ENCODE peak calls at places on chromosomes 6 and 20, in six cellular contexts. S, B, Q, F, U and V are unnamed samples.

GRCh38 chr6:127111526-127111925 is 6.9 kb upstream of the RSPO3 start:
- DNase-seq in S (no peak), B (no peak), Q (no peak), F (no peak), U (no peak), V (no peak)

GRCh38 chr6:128932061-128932460 is 49.1 kb downstream of the LAMA2 start:
- DNase-seq in S (no peak), B (no peak), Q (no peak), F (no peak), U (no peak), V (no peak)

GRCh38 chr6:51608383-51608782 is 479.0 kb downstream of the PKHD1 start:
- DNase-seq in S (no peak), B (no peak), Q (no peak), F (no peak), U (no peak), V (no peak)

GRCh38 chr20:59390437-59390836 is 90.0 kb downstream of the EDN3 start:
- DNase-seq in S (no peak), B (no peak), Q (no peak), F (no peak), U (no peak), V (no peak)

GRCh38 chr6:119158057-119158848 is 79.8 kb upstream of the FAM184A start:
- DNase-seq in S (no peak), B (no peak), Q (no peak), F (no peak), U (no peak), V (no peak)

GRCh38 chr6:53544050-53544499 is 826 bp downstream of the GCLC start:
- DNase-seq in S (no peak), B (no peak), Q (no peak), F (peak), U (no peak), V (no peak)

GRCh38 chr6:7765575-7766325 is 39.9 kb downstream of the BMP6 start:
- DNase-seq in S (no peak), B (no peak), Q (no peak), F (no peak), U (no peak), V (no peak)

GRCh38 chr20:8972963-8973362 is 95.9 kb upstream of the PLCB4 start:
- DNase-seq in S (no peak), B (no peak), Q (peak), F (no peak), U (no peak), V (no peak)

GRCh38 chr6:39102821-39103136 is 12.2 kb downstream of the SAYSD1 start:
- DNase-seq in S (no peak), B (no peak), Q (no peak), F (no peak), U (no peak), V (no peak)

GRCh38 chr6:402901-403658 is 11.5 kb downstream of the IRF4 start:
- DNase-seq in S (no peak), B (no peak), Q (no peak), F (no peak), U (no peak), V (no peak)

GRCh38 chr6:74447013-74447412 is 751.0 kb downstream of the CD109 start:
- DNase-seq in S (no peak), B (peak), Q (no peak), F (no peak), U (peak), V (no peak)

GRCh38 chr6:143368426-143368825 is 82.1 kb downstream of the ADAT2 start:
- DNase-seq in S (no peak), B (no peak), Q (no peak), F (peak), U (peak), V (peak)

GRCh38 chr20:23129891-23130621 is 43.9 kb upstream of the CD93 start:
- DNase-seq in S (no peak), B (no peak), Q (no peak), F (no peak), U (no peak), V (no peak)

GRCh38 chr20:34129518-34130162 is 17.6 kb upstream of the EIF2S2 start:
- DNase-seq in S (peak), B (peak), Q (peak), F (peak), U (peak), V (peak)

GRCh38 chr6:136920858-136921520 is 1.1 kb upstream of the SLC35D3 start:
- DNase-seq in S (no peak), B (peak), Q (peak), F (no peak), U (no peak), V (peak)

GRCh38 chr6:134480593-134480992 is 162.7 kb upstream of the SGK1 start:
- DNase-seq in S (no peak), B (no peak), Q (peak), F (no peak), U (no peak), V (no peak)

GRCh38 chr20:46334423-46334978 is 26.2 kb upstream of the CDH22 start:
- DNase-seq in S (no peak), B (no peak), Q (no peak), F (no peak), U (no peak), V (no peak)

GRCh38 chr6:134550604-134551003 is 232.7 kb upstream of the SGK1 start:
- DNase-seq in S (no peak), B (peak), Q (peak), F (no peak), U (no peak), V (no peak)

GRCh38 chr20:3846378-3846739 is 275 bp upstream of the MAVS start:
- DNase-seq in S (no peak), B (no peak), Q (no peak), F (no peak), U (no peak), V (no peak)

GRCh38 chr20:17339000-17339399 is 112.2 kb downstream of the PCSK2 start:
- DNase-seq in S (no peak), B (no peak), Q (no peak), F (no peak), U (no peak), V (no peak)

GRCh38 chr6:163820745-163821456 is 406.4 kb downstream of the QKI start:
- DNase-seq in S (no peak), B (no peak), Q (no peak), F (no peak), U (no peak), V (no peak)

GRCh38 chr20:33999025-33999629 is 5.4 kb downstream of the RALY start:
- DNase-seq in S (no peak), B (no peak), Q (no peak), F (no peak), U (no peak), V (no peak)

GRCh38 chr6:129875610-129876515 is 14.7 kb upstream of the TMEM244 start:
- DNase-seq in S (no peak), B (no peak), Q (no peak), F (no peak), U (peak), V (no peak)

GRCh38 chr20:24952376-24953203 is 3.5 kb downstream of the CST7 start:
- DNase-seq in S (no peak), B (no peak), Q (no peak), F (no peak), U (no peak), V (no peak)

GRCh38 chr20:5504061-5504739 is 187.4 kb upstream of the PROKR2 start:
- DNase-seq in S (peak), B (no peak), Q (peak), F (peak), U (no peak), V (peak)

GRCh38 chr6:84017709-84018452 is 15.7 kb upstream of the MRAP2 start:
- DNase-seq in S (no peak), B (no peak), Q (no peak), F (no peak), U (no peak), V (no peak)

GRCh38 chr6:28729501-28730402 is 194.0 kb downstream of the TRIM27 start:
- DNase-seq in S (no peak), B (no peak), Q (no peak), F (no peak), U (no peak), V (peak)

GRCh38 chr6:27505209-27506027 is 32.5 kb upstream of the ZNF184 start:
- DNase-seq in S (peak), B (peak), Q (peak), F (peak), U (peak), V (peak)

GRCh38 chr6:56220078-56220477 is 27.3 kb downstream of the COL21A1 start:
- DNase-seq in S (no peak), B (no peak), Q (no peak), F (no peak), U (no peak), V (no peak)

GRCh38 chr20:53227523-53227922 is 255.4 kb downstream of the TSHZ2 start:
- DNase-seq in S (no peak), B (no peak), Q (no peak), F (no peak), U (no peak), V (no peak)

GRCh38 chr6:130515306-130515705 is 149.5 kb downstream of the TMEM200A start:
- DNase-seq in S (no peak), B (no peak), Q (no peak), F (no peak), U (no peak), V (no peak)

GRCh38 chr20:10370091-10370887 is 63.7 kb downstream of the MKKS start:
- DNase-seq in S (peak), B (peak), Q (no peak), F (no peak), U (no peak), V (no peak)

GRCh38 chr6:96015321-96015790 is 418 bp upstream of the FUT9 start:
- DNase-seq in S (no peak), B (no peak), Q (no peak), F (no peak), U (no peak), V (no peak)

GRCh38 chr6:63644668-63645326 is 9.2 kb downstream of the PHF3 start:
- DNase-seq in S (no peak), B (no peak), Q (peak), F (no peak), U (no peak), V (no peak)

GRCh38 chr6:165013701-165014100 is 295.7 kb downstream of the C6orf118 start:
- DNase-seq in S (no peak), B (no peak), Q (no peak), F (no peak), U (no peak), V (no peak)

GRCh38 chr6:165008971-165009370 is 300.4 kb downstream of the C6orf118 start:
- DNase-seq in S (no peak), B (no peak), Q (no peak), F (no peak), U (no peak), V (no peak)

GRCh38 chr6:165010556-165011535 is 298.6 kb downstream of the C6orf118 start:
- DNase-seq in S (no peak), B (no peak), Q (no peak), F (no peak), U (no peak), V (no peak)
- TF ChIP-seq MYC in S (no peak), B (no peak), Q (no peak), F (no peak), U (no peak), V (no peak)

GRCh38 chr20:20173269-20173668 is 120.9 kb downstream of the CFAP61 start:
- DNase-seq in S (no peak), B (no peak), Q (no peak), F (no peak), U (no peak), V (no peak)
- TF ChIP-seq POLR2A in S (no peak), B (no peak), Q (no peak), F (no peak), U (no peak), V (no peak)

GRCh38 chr6:12844284-12845223 is 128.0 kb downstream of the PHACTR1 start:
- DNase-seq in S (peak), B (peak), Q (peak), F (peak), U (no peak), V (peak)
- TF ChIP-seq MAX in S (no peak), B (no peak), Q (no peak), F (no peak), U (no peak), V (no peak)

DNA sequence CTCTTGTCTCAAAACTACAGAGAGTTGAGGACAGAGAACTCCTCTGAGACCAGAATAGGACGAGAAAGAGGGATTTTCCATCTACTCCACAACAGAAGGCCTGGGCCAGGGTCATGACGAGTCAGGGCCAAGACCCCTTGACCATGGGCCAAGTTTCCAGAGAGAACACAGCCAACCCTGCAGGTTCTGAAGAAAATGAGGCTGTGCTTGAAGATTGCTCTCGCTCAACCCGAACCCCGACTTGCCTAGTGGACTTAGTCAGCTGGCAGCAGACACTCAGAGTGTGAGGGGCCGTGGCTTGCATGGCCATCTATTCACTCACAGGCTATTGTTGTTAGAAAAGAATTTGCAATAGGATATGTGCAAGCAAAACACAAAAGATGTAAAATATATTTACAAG is 54.5 kb downstream of the TMEM242 start:
- DNase-seq in S (no peak), B (no peak), Q (no peak), F (no peak), U (no peak), V (no peak)
- TF ChIP-seq MYC in S (no peak), B (no peak), Q (no peak), F (no peak), U (no peak), V (no peak)

GRCh38 chr6:150865406-150866146 is at the start of gene MTHFD1L:
- DNase-seq in S (peak), B (peak), Q (peak), F (peak), U (no peak), V (peak)
- TF ChIP-seq POLR2A in S (peak), B (peak), Q (peak), F (no peak), U (peak), V (no peak)

DNA sequence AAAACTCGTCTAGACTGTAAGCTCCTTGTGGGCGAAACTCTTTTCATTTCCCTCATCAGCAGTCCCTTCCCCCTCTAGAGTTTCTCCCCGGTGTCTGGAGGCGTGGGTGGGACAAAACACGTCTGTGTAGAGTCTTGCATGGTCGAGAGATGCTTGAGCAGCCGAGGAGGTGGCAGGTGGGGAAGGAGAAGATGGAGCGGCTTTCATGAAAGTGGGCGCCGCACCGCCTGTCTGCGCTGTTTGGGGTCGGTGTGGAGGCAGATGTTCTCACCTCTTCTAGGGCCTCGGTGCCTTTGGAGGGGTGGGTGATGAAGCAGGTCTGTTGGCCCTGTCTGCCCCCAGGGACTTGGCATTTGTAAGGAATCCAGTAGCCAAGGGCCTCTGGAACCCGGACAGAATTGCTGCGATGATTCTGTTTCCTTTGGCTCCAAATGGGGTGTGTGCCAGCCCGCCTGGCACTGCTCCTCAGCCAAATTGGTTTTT is 1.2 kb downstream of the BRPF3 start:
- DNase-seq in S (no peak), B (no peak), Q (peak), F (peak), U (no peak), V (no peak)
- TF ChIP-seq MAX in S (no peak), B (no peak), Q (no peak), F (no peak), U (no peak), V (no peak)

GRCh38 chr6:99885051-99885450 is 109.0 kb downstream of the MCHR2 start:
- DNase-seq in S (no peak), B (no peak), Q (no peak), F (no peak), U (no peak), V (no peak)
- TF ChIP-seq MYC in S (no peak), B (no peak), Q (no peak), F (no peak), U (no peak), V (no peak)

GRCh38 chr6:116969211-116969863 is 92.3 kb downstream of the RFX6 start:
- DNase-seq in S (peak), B (peak), Q (peak), F (peak), U (no peak), V (peak)

GRCh38 chr6:116966675-116967576 is 89.9 kb downstream of the RFX6 start:
- DNase-seq in S (no peak), B (no peak), Q (no peak), F (no peak), U (no peak), V (no peak)

GRCh38 chr6:116963972-116964371 is 86.9 kb downstream of the RFX6 start:
- DNase-seq in S (no peak), B (no peak), Q (no peak), F (no peak), U (no peak), V (no peak)
- TF ChIP-seq POLR2A in S (no peak), B (no peak), Q (no peak), F (no peak), U (no peak), V (no peak)

DNA sequence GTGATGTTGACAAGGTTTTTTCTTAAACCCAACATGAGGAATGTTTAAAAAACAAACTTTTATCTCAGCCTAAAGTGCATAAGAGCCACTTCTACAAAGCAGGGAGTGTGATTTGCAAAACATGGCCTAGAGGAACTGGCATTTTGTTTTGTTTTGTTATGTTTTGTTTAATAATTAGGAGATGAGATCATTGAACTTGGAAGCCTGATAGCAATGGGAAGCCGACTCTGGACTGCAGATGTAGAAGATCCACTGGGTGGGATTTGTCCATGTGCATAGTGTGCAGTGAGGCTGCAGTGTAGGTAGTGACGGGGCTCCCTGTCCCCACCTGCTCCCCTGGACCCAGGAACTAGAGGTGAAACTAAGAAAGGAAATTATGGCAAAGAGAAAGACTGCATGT is 17.7 kb upstream of the MAP3K4 start:
- DNase-seq in S (no peak), B (no peak), Q (no peak), F (no peak), U (no peak), V (no peak)
- TF ChIP-seq MAX in S (no peak), B (no peak), Q (no peak), F (no peak), U (no peak), V (no peak)

DNA sequence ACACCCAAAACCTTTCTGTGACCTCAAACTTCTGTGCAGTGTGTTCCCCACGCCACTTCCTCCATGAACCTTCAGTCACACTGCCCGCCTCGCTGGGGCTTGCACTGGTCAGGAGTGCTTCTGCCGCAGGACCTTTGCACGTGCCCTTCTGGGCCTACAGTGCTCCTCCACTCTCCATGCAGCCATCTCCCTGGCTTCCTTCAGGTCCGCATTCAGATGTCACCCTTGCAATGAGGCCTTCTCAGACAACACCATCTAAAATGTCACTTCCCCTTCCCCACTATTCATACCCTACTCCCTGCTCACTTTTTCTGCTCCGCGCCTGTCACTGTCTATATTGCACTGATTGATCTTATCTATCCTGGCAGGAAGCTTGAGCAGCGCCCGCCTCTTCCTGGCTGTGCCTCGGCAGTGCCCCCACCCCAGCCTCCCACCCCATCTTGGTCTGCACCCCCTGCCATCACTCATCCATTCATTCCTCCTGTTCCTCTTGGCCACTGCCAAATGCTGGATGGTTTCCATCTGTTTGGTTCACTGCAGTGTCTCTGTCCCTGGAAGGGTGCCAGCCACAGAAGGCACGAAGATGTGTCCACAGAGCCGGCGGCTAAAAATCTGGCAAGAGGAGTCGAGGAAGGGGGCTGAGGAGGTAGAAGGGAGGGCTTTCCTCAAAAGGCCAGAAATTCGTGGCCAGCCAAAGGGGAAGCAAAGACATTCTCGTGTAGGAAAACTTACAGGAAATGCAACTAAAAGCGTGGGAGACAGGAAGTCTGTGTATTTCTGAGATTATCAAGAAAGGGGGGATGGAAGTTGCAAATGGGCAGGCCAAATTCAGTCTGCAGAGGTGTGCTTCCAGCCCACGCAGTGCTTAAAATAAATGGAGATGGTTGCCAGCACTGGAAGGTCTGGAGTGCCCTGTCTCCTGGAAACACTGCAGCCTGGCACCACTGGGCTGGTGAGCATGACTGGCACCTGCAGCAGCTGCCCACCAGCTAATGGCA is 27.5 kb downstream of the SYNJ2 start:
- DNase-seq in S (no peak), B (no peak), Q (peak), F (peak), U (no peak), V (peak)
- TF ChIP-seq MYC in S (no peak), B (no peak), Q (no peak), F (no peak), U (no peak), V (no peak)